ENCODE peak calls at places on chromosomes 11 and 22, in four cellular contexts. I is astrocyte, X is HCT116, B is GM23248. Q is an unnamed sample.

GRCh38 chr11:3723014-3723708 is 52.0 kb upstream of the CHRNA10 start:
- DNase-seq in I (peak; percentile 95), X (no peak), B (peak; percentile 98), Q (no peak)

GRCh38 chr22:41912338-41913039 is 2.4 kb downstream of the SHISA8 start:
- DNase-seq in I (no peak), X (no peak), B (no peak), Q (no peak)

GRCh38 chr11:85673422-85673821 is 8.5 kb upstream of the CREBZF start:
- DNase-seq in I (no peak), X (no peak), B (no peak), Q (no peak)

GRCh38 chr11:69801513-69802335 is 17.5 kb downstream of the FGF3 start:
- DNase-seq in I (no peak), X (peak; percentile 64), B (no peak), Q (no peak)

GRCh38 chr11:13223112-13223511 is 54.5 kb upstream of the BMAL1 start:
- DNase-seq in I (no peak), X (no peak), B (no peak), Q (no peak)

GRCh38 chr22:41939981-41940852 is 6.7 kb downstream of the CENPM start:
- DNase-seq in I (no peak), X (no peak), B (no peak), Q (peak; percentile 89)

GRCh38 chr22:30985561-30986208 is 16.6 kb downstream of the TUG1 start:
- DNase-seq in I (no peak), X (no peak), B (no peak), Q (no peak)

GRCh38 chr11:35079581-35079980 is 59.4 kb upstream of the CD44 start:
- DNase-seq in I (no peak), X (no peak), B (no peak), Q (no peak)

GRCh38 chr22:21014202-21015050 is 539 bp upstream of the P2RX6 start:
- DNase-seq in I (peak; percentile 81), X (peak; percentile 70), B (peak; percentile 98), Q (peak; percentile 79)

GRCh38 chr11:70915158-70915795 is 337.1 kb downstream of the SHANK2 start:
- DNase-seq in I (no peak), X (no peak), B (peak; percentile 28), Q (no peak)

GRCh38 chr22:48644997-48645396 is 1182.7 kb downstream of the BRD1 start:
- DNase-seq in I (no peak), X (no peak), B (no peak), Q (no peak)

GRCh38 chr22:43262990-43263644 is 76.2 kb upstream of the TTLL12 start:
- DNase-seq in I (peak; percentile 20), X (no peak), B (no peak), Q (no peak)

GRCh38 chr22:23820748-23821211 is 18.0 kb downstream of the DERL3 start:
- DNase-seq in I (no peak), X (no peak), B (no peak), Q (no peak)

GRCh38 chr22:32991353-32992115 is 66.6 kb downstream of the SYN3 start:
- DNase-seq in I (no peak), X (no peak), B (peak; percentile 53), Q (no peak)

GRCh38 chr22:23138584-23139469 is 3.0 kb downstream of the RSPH14 start:
- DNase-seq in I (no peak), X (no peak), B (no peak), Q (no peak)

GRCh38 chr22:48858856-48859255 is 968.8 kb downstream of the BRD1 start:
- DNase-seq in I (no peak), X (no peak), B (no peak), Q (no peak)

GRCh38 chr22:38471237-38471636 is 3.3 kb downstream of the KDELR3 start:
- DNase-seq in I (no peak), X (no peak), B (no peak), Q (no peak)

GRCh38 chr22:48423481-48423901 is 1404.2 kb downstream of the BRD1 start:
- DNase-seq in I (peak; percentile 48), X (no peak), B (peak; percentile 68), Q (no peak)

GRCh38 chr22:46139895-46140350 is 10.4 kb upstream of the PPARA start:
- DNase-seq in I (no peak), X (no peak), B (no peak), Q (no peak)

GRCh38 chr11:46588131-46588530 is 5.7 kb downstream of the AMBRA1 start:
- DNase-seq in I (no peak), X (no peak), B (no peak), Q (no peak)

GRCh38 chr11:95187730-95188129 is 43.3 kb downstream of the SESN3 start:
- DNase-seq in I (no peak), X (no peak), B (no peak), Q (no peak)

GRCh38 chr11:95487391-95487790 is 256.4 kb upstream of the SESN3 start:
- DNase-seq in I (no peak), X (no peak), B (peak; percentile 44), Q (no peak)

DNA sequence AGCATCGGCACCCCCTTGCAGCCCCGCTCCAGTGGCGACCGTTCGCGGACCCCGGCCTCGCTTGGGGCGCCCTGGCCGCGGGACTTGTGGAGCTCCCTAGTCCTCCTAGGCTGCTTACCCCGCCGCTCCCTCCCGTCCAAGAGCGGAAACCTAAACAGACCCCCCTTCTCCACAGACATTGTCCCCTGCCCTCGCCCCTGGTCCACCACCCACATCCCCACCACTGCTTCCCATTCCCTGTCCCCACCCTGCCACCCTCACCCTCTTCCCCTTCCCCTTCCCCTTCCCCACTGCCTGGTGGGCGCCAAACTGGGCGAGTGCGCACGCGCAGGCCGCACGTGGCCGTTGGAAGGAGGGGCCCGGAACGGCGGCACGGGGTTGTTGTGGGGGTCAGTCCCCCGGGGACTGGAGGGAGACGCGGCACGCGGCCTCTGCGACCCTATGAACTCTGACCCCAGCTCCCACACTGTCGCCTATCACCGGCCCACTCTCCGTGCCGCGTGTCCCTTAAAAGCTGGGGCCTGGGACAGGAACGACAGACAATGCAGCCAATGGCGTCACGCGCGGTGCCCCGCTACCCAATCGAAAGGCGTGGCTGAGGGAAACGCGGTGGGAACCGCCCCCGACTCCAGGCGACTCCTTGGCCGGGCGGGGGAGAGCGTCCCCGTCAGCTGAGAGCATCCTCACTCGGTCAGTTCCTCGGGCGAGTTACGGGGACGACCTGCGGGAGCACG is at the start of gene SNX32:
- DNase-seq in I (peak; percentile 78), X (no peak), B (peak; percentile 97), Q (peak; percentile 86)
- TF ChIP-seq EZH2 in I (no peak), X (no peak), B (no peak), Q (no peak)

GRCh38 chr11:78786086-78786485 is 211.4 kb upstream of the NARS2 start:
- DNase-seq in I (no peak), X (no peak), B (no peak), Q (no peak)

GRCh38 chr11:78784321-78785061 is 209.8 kb upstream of the NARS2 start:
- DNase-seq in I (peak; percentile 80), X (no peak), B (peak; percentile 63), Q (no peak)

GRCh38 chr11:78783301-78783700 is 208.6 kb upstream of the NARS2 start:
- DNase-seq in I (no peak), X (no peak), B (no peak), Q (no peak)

GRCh38 chr11:78782725-78783124 is 208.1 kb upstream of the NARS2 start:
- DNase-seq in I (no peak), X (no peak), B (no peak), Q (no peak)

DNA sequence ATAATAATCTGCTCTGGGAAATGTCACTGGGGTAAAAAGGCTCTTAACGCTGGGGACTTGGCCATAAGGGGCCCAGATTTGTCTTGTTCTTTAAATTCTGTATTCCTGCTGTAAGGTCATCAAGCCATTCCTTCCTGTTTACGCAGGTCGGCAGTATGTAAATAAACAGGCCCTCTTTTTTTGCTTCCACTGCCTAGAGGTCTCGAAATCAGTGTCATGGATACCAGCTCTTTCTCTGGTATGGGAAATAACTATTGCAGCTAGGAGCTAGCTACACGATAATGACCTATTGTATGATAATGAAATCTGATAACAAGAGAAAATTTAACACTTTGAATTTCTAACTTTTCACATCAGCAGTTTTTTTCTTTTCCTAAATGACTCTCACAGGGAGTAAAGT is 209.2 kb upstream of the NARS2 start:
- DNase-seq in I (no peak), X (no peak), B (no peak), Q (no peak)
- H3K27ac ChIP-seq in I (no peak overlapping the region), X (no peak overlapping the region), B (no peak overlapping the region), Q (no peak overlapping the region)

DNA sequence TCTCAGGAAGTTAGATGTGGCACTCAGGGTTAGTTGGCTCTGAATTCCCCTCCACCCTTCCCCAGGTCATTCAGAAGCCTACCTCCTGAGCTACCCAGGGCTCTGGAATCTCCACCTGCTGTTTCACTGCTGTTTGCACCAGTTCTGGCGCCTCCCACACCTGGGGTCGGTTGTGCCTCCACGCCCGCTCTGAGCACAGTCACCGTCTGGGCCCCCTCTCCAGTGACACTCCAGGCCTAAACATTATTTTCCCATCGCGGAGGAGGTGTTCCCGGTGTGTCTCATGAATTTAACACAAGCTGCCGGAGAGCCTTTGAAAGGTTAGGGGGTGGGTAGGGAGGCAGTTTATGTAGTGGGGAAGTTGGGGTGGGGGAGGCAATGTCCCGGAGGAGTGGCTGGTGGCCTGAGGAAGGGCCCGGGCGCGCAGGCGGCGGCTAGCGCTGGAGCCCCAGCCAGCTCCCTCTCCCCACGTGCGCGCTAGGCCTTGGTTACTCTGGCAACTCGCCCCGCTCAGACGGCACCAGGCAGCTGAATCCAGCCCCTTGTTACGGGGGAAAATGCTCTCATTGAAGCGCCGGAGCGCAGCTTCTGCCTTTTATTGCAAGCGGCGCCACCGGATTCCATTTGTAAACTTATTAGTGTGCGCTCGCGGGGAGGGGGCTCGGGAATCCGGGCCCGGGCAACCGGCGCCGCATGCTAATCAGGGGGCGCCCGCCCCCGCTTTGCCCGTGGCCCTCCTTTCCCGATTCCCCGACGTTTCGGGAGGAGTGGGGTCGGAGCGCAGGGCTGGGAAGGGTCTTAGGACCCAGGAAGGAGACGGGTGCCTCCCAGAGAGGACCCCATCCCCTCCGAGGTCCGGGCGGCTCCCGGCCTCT is 52.4 kb downstream of the GRIK4 start:
- DNase-seq in I (no peak), X (no peak), B (no peak), Q (no peak)
- TF ChIP-seq EZH2 in I (peak; percentile 42), X (no peak), B (no peak), Q (no peak)

GRCh38 chr11:16759857-16760256 is 21.4 kb downstream of the C11orf58 start:
- DNase-seq in I (no peak), X (no peak), B (no peak), Q (no peak)

GRCh38 chr11:16764888-16765287 is 26.4 kb downstream of the C11orf58 start:
- DNase-seq in I (no peak), X (no peak), B (no peak), Q (no peak)

GRCh38 chr11:16767957-16768356 is 29.5 kb downstream of the C11orf58 start:
- DNase-seq in I (no peak), X (no peak), B (no peak), Q (no peak)

GRCh38 chr11:16767137-16767536 is 28.7 kb downstream of the C11orf58 start:
- DNase-seq in I (no peak), X (no peak), B (no peak), Q (no peak)

DNA sequence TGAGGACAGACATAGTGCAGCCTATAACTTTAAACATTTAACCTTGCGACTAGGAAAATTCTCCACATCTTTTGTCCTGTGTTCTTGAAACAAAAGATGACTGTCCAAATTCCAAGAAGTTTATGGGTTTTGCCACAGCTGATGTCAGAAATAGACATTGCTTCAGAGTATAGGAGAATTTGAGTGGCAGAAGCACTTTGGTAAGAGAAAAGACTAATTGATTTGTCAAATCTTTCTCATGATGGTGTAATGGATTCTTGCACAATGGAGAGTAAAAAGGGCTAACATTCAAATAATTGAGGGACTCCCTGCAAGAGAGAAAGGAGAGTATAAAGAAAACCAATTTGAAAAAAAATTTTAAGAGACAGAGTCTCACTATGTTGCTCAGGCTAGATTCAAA is 25.3 kb downstream of the C11orf58 start:
- DNase-seq in I (no peak), X (no peak), B (no peak), Q (no peak)
- H3K27ac ChIP-seq in I (no peak overlapping the region), X (no peak overlapping the region), B (no peak overlapping the region), Q (no peak overlapping the region)